ENCODE peak calls at places on chromosome 15, in six cellular contexts. One of them, this sample, is unnamed.

GRCh38 chr15:39598958-39599845 is 18.3 kb downstream of the THBS1 start:
- DNase-seq in tibial artery: no peak
- DNase-seq in naive thymus-derived CD8-positive, alpha-beta T cell: no peak
- DNase-seq in astrocyte of the hippocampus: peak; percentile 57
- DNase-seq in HEK293T: no peak
- DNase-seq in CD4-positive, alpha-beta T cell: no peak
- DNase-seq in this sample: no peak

GRCh38 chr15:31131853-31132375 is 30.4 kb upstream of the TRPM1 start:
- DNase-seq in tibial artery: no peak
- DNase-seq in CD4-positive, alpha-beta T cell: no peak
- DNase-seq in astrocyte of the hippocampus: no peak
- DNase-seq in naive thymus-derived CD8-positive, alpha-beta T cell: no peak
- DNase-seq in HEK293T: no peak
- DNase-seq in this sample: no peak

GRCh38 chr15:75202251-75203016 is 752 bp downstream of the C15orf39 start:
- DNase-seq in CD4-positive, alpha-beta T cell: peak; percentile 82
- DNase-seq in astrocyte of the hippocampus: peak; percentile 77
- DNase-seq in tibial artery: peak; percentile 85
- DNase-seq in naive thymus-derived CD8-positive, alpha-beta T cell: peak; percentile 84
- DNase-seq in HEK293T: peak; percentile 62
- DNase-seq in this sample: peak; percentile 56

GRCh38 chr15:42085721-42086120 is 8.6 kb downstream of the PLA2G4D start:
- DNase-seq in naive thymus-derived CD8-positive, alpha-beta T cell: no peak
- DNase-seq in astrocyte of the hippocampus: no peak
- DNase-seq in CD4-positive, alpha-beta T cell: no peak
- DNase-seq in HEK293T: no peak
- DNase-seq in tibial artery: no peak
- DNase-seq in this sample: no peak

GRCh38 chr15:89221543-89221942 is at the start of gene RLBP1:
- DNase-seq in CD4-positive, alpha-beta T cell: no peak
- DNase-seq in tibial artery: no peak
- DNase-seq in naive thymus-derived CD8-positive, alpha-beta T cell: no peak
- DNase-seq in HEK293T: no peak
- DNase-seq in astrocyte of the hippocampus: peak; percentile 58
- DNase-seq in this sample: no peak

GRCh38 chr15:75347222-75348033 is 589 bp downstream of the NEIL1 start:
- DNase-seq in tibial artery: no peak
- DNase-seq in naive thymus-derived CD8-positive, alpha-beta T cell: peak; percentile 46
- DNase-seq in HEK293T: peak; percentile 74
- DNase-seq in CD4-positive, alpha-beta T cell: peak; percentile 48
- DNase-seq in astrocyte of the hippocampus: peak; percentile 70
- DNase-seq in this sample: peak; percentile 39

GRCh38 chr15:48975713-48976419 is 12.1 kb upstream of the SHC4 start:
- DNase-seq in CD4-positive, alpha-beta T cell: peak; percentile 65
- DNase-seq in naive thymus-derived CD8-positive, alpha-beta T cell: peak; percentile 47
- DNase-seq in HEK293T: peak; percentile 73
- DNase-seq in tibial artery: peak; percentile 76
- DNase-seq in astrocyte of the hippocampus: peak; percentile 95
- DNase-seq in this sample: peak; percentile 49

GRCh38 chr15:67049351-67050044 is 15.9 kb upstream of the SMAD3 start:
- DNase-seq in astrocyte of the hippocampus: peak; percentile 92
- DNase-seq in HEK293T: no peak
- DNase-seq in tibial artery: no peak
- DNase-seq in naive thymus-derived CD8-positive, alpha-beta T cell: no peak
- DNase-seq in CD4-positive, alpha-beta T cell: no peak
- DNase-seq in this sample: no peak

GRCh38 chr15:83323296-83323711 is 38.8 kb upstream of the BNC1 start:
- DNase-seq in HEK293T: no peak
- DNase-seq in naive thymus-derived CD8-positive, alpha-beta T cell: no peak
- DNase-seq in tibial artery: no peak
- DNase-seq in CD4-positive, alpha-beta T cell: no peak
- DNase-seq in astrocyte of the hippocampus: peak; percentile 39
- DNase-seq in this sample: no peak

GRCh38 chr15:75827691-75828090 is 15.6 kb upstream of the UBE2Q2 start:
- DNase-seq in tibial artery: no peak
- DNase-seq in naive thymus-derived CD8-positive, alpha-beta T cell: no peak
- DNase-seq in HEK293T: no peak
- DNase-seq in astrocyte of the hippocampus: no peak
- DNase-seq in CD4-positive, alpha-beta T cell: no peak
- DNase-seq in this sample: no peak

GRCh38 chr15:58203537-58203936 is 65.4 kb downstream of the AQP9 start:
- DNase-seq in CD4-positive, alpha-beta T cell: no peak
- DNase-seq in HEK293T: no peak
- DNase-seq in tibial artery: no peak
- DNase-seq in naive thymus-derived CD8-positive, alpha-beta T cell: no peak
- DNase-seq in astrocyte of the hippocampus: peak; percentile 49
- DNase-seq in this sample: no peak

GRCh38 chr15:96330064-96330449 is 443 bp upstream of the NR2F2 start:
- DNase-seq in HEK293T: no peak
- DNase-seq in tibial artery: peak; percentile 64
- DNase-seq in CD4-positive, alpha-beta T cell: no peak
- DNase-seq in astrocyte of the hippocampus: no peak
- DNase-seq in naive thymus-derived CD8-positive, alpha-beta T cell: no peak
- DNase-seq in this sample: peak; percentile 50

GRCh38 chr15:80970018-80970657 is 19.5 kb downstream of the MESD start:
- DNase-seq in tibial artery: no peak
- DNase-seq in naive thymus-derived CD8-positive, alpha-beta T cell: peak; percentile 18
- DNase-seq in HEK293T: peak; percentile 73
- DNase-seq in CD4-positive, alpha-beta T cell: peak; percentile 49
- DNase-seq in astrocyte of the hippocampus: peak; percentile 81
- DNase-seq in this sample: peak; percentile 65

GRCh38 chr15:52289629-52290081 is 5.9 kb downstream of the MYO5C start:
- DNase-seq in HEK293T: no peak
- DNase-seq in CD4-positive, alpha-beta T cell: no peak
- DNase-seq in astrocyte of the hippocampus: peak; percentile 88
- DNase-seq in naive thymus-derived CD8-positive, alpha-beta T cell: no peak
- DNase-seq in tibial artery: no peak
- DNase-seq in this sample: no peak

GRCh38 chr15:47726399-47726823 is 9.1 kb downstream of the SEMA6D start:
- DNase-seq in tibial artery: no peak
- DNase-seq in HEK293T: no peak
- DNase-seq in CD4-positive, alpha-beta T cell: no peak
- DNase-seq in naive thymus-derived CD8-positive, alpha-beta T cell: no peak
- DNase-seq in astrocyte of the hippocampus: no peak
- DNase-seq in this sample: no peak

GRCh38 chr15:34271493-34271892 is 46.7 kb downstream of the EMC4 start:
- DNase-seq in astrocyte of the hippocampus: peak; percentile 18
- DNase-seq in tibial artery: no peak
- DNase-seq in naive thymus-derived CD8-positive, alpha-beta T cell: no peak
- DNase-seq in HEK293T: no peak
- DNase-seq in CD4-positive, alpha-beta T cell: no peak
- DNase-seq in this sample: no peak

GRCh38 chr15:91192285-91193058 is 92.4 kb downstream of the SV2B start:
- DNase-seq in astrocyte of the hippocampus: no peak
- DNase-seq in CD4-positive, alpha-beta T cell: no peak
- DNase-seq in HEK293T: no peak
- DNase-seq in naive thymus-derived CD8-positive, alpha-beta T cell: no peak
- DNase-seq in tibial artery: no peak
- DNase-seq in this sample: no peak

GRCh38 chr15:86231864-86232801 is 152.5 kb downstream of the AGBL1 start:
- DNase-seq in astrocyte of the hippocampus: peak; percentile 64
- DNase-seq in HEK293T: peak; percentile 56
- DNase-seq in naive thymus-derived CD8-positive, alpha-beta T cell: no peak
- DNase-seq in tibial artery: no peak
- DNase-seq in CD4-positive, alpha-beta T cell: peak; percentile 2
- DNase-seq in this sample: no peak

This sample was measured in tibial nerve.